ENCODE peak calls at places on chromosome 4, in four cellular contexts. Q is body of pancreas, B is mucosa of gallbladder, D is HEK293T. E is an unnamed sample.

GRCh38 chr4:336099-336892 is 1.3 kb upstream of the ZNF141 start:
- DNase-seq in D (no peak), Q (peak), B (no peak), E (no peak)

GRCh38 chr4:8164194-8164565 is 5.6 kb upstream of the ABLIM2 start:
- DNase-seq in D (no peak), B (no peak), Q (peak), E (no peak)

GRCh38 chr4:174521800-174522182 is 497 bp downstream of the HPGD start:
- DNase-seq in D (peak), Q (peak), B (peak), E (peak)

GRCh38 chr4:147913137-147913536 is 181.2 kb downstream of the ARHGAP10 start:
- DNase-seq in Q (no peak), D (no peak), B (no peak), E (no peak)

GRCh38 chr4:1975880-1976279 is 32.9 kb downstream of the NELFA start:
- DNase-seq in Q (no peak), B (no peak), D (no peak), E (no peak)

GRCh38 chr4:126582737-126583136 is 1050.0 kb upstream of the INTU start:
- DNase-seq in B (no peak), D (peak), Q (no peak), E (no peak)

GRCh38 chr4:122827899-122828601 is 1.4 kb downstream of the FGF2 start:
- DNase-seq in D (peak), Q (peak), B (peak), E (no peak)

GRCh38 chr4:110196206-110196870 is 2.1 kb downstream of the ELOVL6 start:
- DNase-seq in D (peak), Q (peak), B (peak), E (peak)

GRCh38 chr4:72895408-72895807 is 174.1 kb downstream of the COX18 start:
- DNase-seq in D (no peak), B (no peak), Q (no peak), E (no peak)

GRCh38 chr4:60605651-60606354 is 594.3 kb upstream of the ADGRL3 start:
- DNase-seq in D (no peak), Q (no peak), B (no peak), E (no peak)

GRCh38 chr4:5033266-5033945 is 14.1 kb upstream of the CYTL1 start:
- DNase-seq in Q (peak), B (peak), D (no peak), E (no peak)

GRCh38 chr4:150867148-150867547 is 147.9 kb downstream of the LRBA start:
- DNase-seq in B (peak), D (peak), Q (peak), E (peak)

GRCh38 chr4:3469386-3470243 is 6.5 kb downstream of the DOK7 start:
- DNase-seq in B (no peak), Q (peak), D (no peak), E (no peak)

GRCh38 chr4:59936566-59936965 is 1263.6 kb upstream of the ADGRL3 start:
- DNase-seq in D (no peak), Q (no peak), B (no peak), E (no peak)

GRCh38 chr4:168248311-168248710 is 70.2 kb downstream of the DDX60 start:
- DNase-seq in Q (no peak), D (no peak), B (no peak), E (no peak)

GRCh38 chr4:47287735-47288134 is 175.8 kb downstream of the COMMD8 start:
- DNase-seq in Q (no peak), B (no peak), D (peak), E (no peak)

GRCh38 chr4:26321326-26322276 is 787 bp downstream of the RBPJ start:
- DNase-seq in Q (no peak), B (no peak), D (no peak), E (peak)

GRCh38 chr4:8112036-8112576 is 46.5 kb downstream of the ABLIM2 start:
- DNase-seq in Q (no peak), D (no peak), B (no peak), E (no peak)

E was measured in activated gamma-delta T cell treated with anti-CD3 and anti-CD28 coated beads, Interleukin-2, amount 50 U/mL, for 16 hours.